ENCODE peak calls at places on chromosomes 1 and 21, in six cellular contexts. R is endodermal cell, I is cardiac muscle cell, L is HL-60, O is SK-N-SH, C is GM23338. Y is an unnamed sample. For H3K27me3, the result is how much of the 10 kb centered on the place peaks cover.

GRCh38 chr1:217027403-217028080 is 304.3 kb upstream of the ESRRG start:
- DNase-seq in R (no peak), I (no peak), L (no peak), O (no peak), C (no peak), Y (no peak)

GRCh38 chr1:42419449-42419848 is 36.4 kb downstream of the ZMYND12 start:
- DNase-seq in R (no peak), I (peak), L (no peak), O (no peak), C (no peak), Y (no peak)

GRCh38 chr1:4959216-4959615 is 304.8 kb downstream of the AJAP1 start:
- DNase-seq in R (no peak), I (no peak), L (no peak), O (no peak), C (no peak), Y (no peak)

GRCh38 chr1:68174173-68175113 is 57.9 kb downstream of the WLS start:
- DNase-seq in R (no peak), I (peak), L (no peak), O (peak), C (peak), Y (peak)

GRCh38 chr1:34929853-34930701 is 627 bp upstream of the DLGAP3 start:
- DNase-seq in R (peak), I (peak), L (no peak), O (peak), C (peak), Y (no peak)

GRCh38 chr1:221451741-221452140 is 290.1 kb downstream of the DUSP10 start:
- DNase-seq in R (no peak), I (no peak), L (no peak), O (no peak), C (no peak), Y (no peak)

GRCh38 chr1:237713886-237714285 is 176.8 kb downstream of the ZP4 start:
- DNase-seq in R (no peak), I (no peak), L (no peak), O (no peak), C (no peak), Y (no peak)

GRCh38 chr1:168696125-168696524 is 32.9 kb downstream of the DPT start:
- DNase-seq in R (no peak), I (no peak), L (no peak), O (no peak), C (no peak), Y (no peak)

GRCh38 chr1:32729254-32730046 is 26.9 kb upstream of the SYNC start:
- DNase-seq in R (no peak), I (no peak), L (no peak), O (no peak), C (peak), Y (no peak)

GRCh38 chr1:4137621-4138390 is 237.7 kb upstream of the C1orf174 start:
- DNase-seq in R (peak), I (no peak), L (no peak), O (no peak), C (no peak), Y (no peak)

GRCh38 chr1:164755674-164756073 is 196.7 kb downstream of the PBX1 start:
- DNase-seq in R (no peak), I (no peak), L (no peak), O (peak), C (no peak), Y (no peak)

GRCh38 chr1:12636098-12636950 is 7.6 kb upstream of the AADACL4 start:
- DNase-seq in R (peak), I (no peak), L (no peak), O (no peak), C (peak), Y (no peak)

GRCh38 chr1:26740958-26741357 is 45.1 kb downstream of the ARID1A start:
- DNase-seq in R (no peak), I (no peak), L (no peak), O (no peak), C (no peak), Y (no peak)

GRCh38 chr1:245180496-245180895 is 25.7 kb downstream of the KIF26B start:
- DNase-seq in R (no peak), I (no peak), L (no peak), O (no peak), C (no peak), Y (no peak)

GRCh38 chr21:42724226-42724920 is 71.0 kb downstream of the PDE9A start:
- DNase-seq in R (no peak), I (no peak), L (no peak), O (no peak), C (no peak), Y (no peak)

GRCh38 chr1:9250336-9250585 is 15.7 kb downstream of the H6PD start:
- DNase-seq in R (no peak), I (no peak), L (no peak), O (no peak), C (no peak), Y (no peak)

GRCh38 chr21:44697811-44698734 is 1.1 kb downstream of the KRTAP10-12 start:
- DNase-seq in R (peak), I (no peak), L (no peak), O (peak), C (peak), Y (no peak)

GRCh38 chr1:33378976-33379375 is 51.9 kb downstream of the PHC2 start:
- DNase-seq in R (no peak), I (peak), L (no peak), O (no peak), C (no peak), Y (no peak)

GRCh38 chr1:235503333-235504121 is 725 bp downstream of the B3GALNT2 start:
- DNase-seq in R (peak), I (peak), L (peak), O (peak), C (peak), Y (peak)

GRCh38 chr1:165152727-165153126 is 203.8 kb downstream of the LMX1A start:
- DNase-seq in R (peak), I (peak), L (no peak), O (peak), C (peak), Y (no peak)

GRCh38 chr1:59367269-59368006 is 70.5 kb downstream of the FGGY start:
- DNase-seq in R (peak), I (no peak), L (peak), O (no peak), C (no peak), Y (peak)

GRCh38 chr21:33362044-33362555 is 37.3 kb downstream of the IFNAR1 start:
- DNase-seq in R (peak), I (peak), L (peak), O (no peak), C (peak), Y (no peak)

GRCh38 chr1:160217466-160218165 is 12.4 kb downstream of the PEA15 start:
- DNase-seq in R (no peak), I (no peak), L (no peak), O (no peak), C (no peak), Y (no peak)

GRCh38 chr1:153141377-153141776 is 9.3 kb downstream of the SPRR2G start:
- DNase-seq in R (no peak), I (no peak), L (no peak), O (no peak), C (no peak), Y (no peak)
- H3K27me3 ChIP-seq in R (under half), I (under half), L (under half), O (under half), C (under half), Y (under half)

GRCh38 chr1:155882766-155883165 is 23.4 kb downstream of the SYT11 start:
- DNase-seq in R (no peak), I (no peak), L (no peak), O (no peak), C (no peak), Y (no peak)
- TF ChIP-seq CTCF in R (peak), I (no peak), L (no peak), O (no peak), C (no peak), Y (no peak)

GRCh38 chr1:58104960-58105359 is 441.6 kb downstream of the OMA1 start:
- DNase-seq in R (no peak), I (no peak), L (no peak), O (no peak), C (no peak), Y (no peak)

GRCh38 chr1:58107943-58108342 is 438.6 kb downstream of the OMA1 start:
- DNase-seq in R (no peak), I (no peak), L (no peak), O (no peak), C (no peak), Y (no peak)

GRCh38 chr1:58108783-58109182 is 437.7 kb downstream of the OMA1 start:
- DNase-seq in R (no peak), I (no peak), L (no peak), O (no peak), C (no peak), Y (no peak)

DNA sequence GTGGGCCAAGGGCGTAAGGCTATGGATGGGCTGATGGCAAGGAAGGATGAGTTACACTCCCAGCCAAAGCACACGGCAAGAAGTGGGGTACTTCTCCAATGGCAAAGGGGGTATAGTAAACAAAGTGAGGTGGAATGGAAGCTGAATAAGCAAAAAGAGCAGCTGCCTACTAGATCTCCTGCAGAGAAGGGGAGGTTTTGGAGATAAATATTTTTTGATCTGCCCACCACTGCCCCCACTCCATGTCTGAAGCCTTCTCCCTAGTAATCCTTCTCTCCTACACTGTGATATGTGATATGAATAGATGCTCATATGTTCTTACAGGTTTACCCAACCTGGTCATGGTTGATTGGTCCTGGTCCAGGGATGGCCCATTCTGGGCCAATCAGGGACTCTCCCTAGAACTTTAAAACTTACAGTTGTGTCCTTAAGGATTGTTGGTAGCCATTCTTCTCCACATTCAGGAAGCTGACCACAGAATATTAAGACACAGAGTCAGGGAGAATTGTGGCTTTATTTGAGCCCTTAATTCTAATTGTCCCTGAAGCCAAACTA is 436.8 kb downstream of the OMA1 start:
- DNase-seq in R (no peak), I (no peak), L (no peak), O (no peak), C (no peak), Y (no peak)
- H3K27me3 ChIP-seq in R (under half), I (under half), L (under half), O (under half), C (under half), Y (under half)

DNA sequence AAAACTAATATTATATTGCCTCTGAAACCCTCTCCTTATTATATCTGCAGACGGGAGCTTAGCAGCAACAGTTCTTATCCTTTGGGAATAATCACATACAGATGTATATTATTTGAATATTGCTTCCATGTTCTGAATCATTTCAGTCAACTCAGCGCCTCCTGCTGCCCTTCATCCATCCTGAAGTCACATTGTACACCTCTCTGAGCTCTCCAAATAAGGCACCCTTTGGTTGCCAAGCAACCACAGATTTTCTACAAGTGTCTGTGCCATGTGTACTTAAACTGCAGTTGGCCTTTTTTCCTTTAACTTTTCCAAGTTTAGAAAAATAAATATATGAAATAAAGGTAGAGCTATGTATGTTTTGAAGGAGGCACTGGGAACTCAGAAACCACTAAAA is 384.2 kb downstream of the LRRIQ3 start:
- DNase-seq in R (no peak), I (peak), L (no peak), O (no peak), C (no peak), Y (no peak)
- TF ChIP-seq CTCF in R (no peak), I (no peak), L (no peak), O (no peak), C (no peak), Y (no peak)

DNA sequence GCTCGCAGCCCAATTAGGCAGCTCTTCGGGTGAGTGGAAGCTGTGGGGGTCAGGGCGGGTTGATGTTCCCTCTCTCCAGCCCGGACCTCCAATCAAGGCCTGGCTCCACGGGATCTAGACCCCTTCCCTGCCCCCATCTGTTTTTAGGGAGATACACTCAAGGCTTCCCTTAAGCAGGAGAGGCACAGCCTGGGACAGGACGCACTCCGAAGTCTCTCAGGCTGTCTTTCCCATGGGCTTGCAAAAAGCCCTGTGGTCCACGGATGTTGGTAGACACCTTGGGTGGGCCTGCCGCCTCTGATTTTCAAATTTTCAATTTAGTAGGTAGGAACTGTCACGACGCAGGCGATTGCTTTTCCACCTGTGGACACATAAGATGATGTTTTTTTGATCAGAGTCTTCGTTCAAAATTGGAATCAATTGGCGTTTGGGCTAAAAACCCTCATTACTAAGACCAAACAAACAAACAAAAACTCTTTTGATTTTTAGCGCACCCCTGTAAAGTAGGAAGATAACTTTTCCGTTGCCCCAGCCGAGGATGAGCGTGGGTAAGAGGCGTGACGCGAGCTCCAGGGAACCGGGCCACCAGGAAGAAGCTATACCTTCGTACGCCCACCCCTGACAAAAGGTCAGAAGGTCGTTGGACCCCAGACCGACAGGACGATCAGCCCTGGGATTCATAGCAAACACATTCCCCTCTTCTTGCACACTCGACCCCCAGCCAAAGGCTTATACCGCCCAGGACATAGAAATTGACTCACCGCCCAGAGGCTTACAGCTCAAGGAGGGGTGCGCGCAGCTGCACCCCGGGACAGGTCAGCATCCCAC is 2.4 kb upstream of the LHX8 start:
- DNase-seq in R (peak), I (no peak), L (no peak), O (no peak), C (peak), Y (no peak)
- H3K27me3 ChIP-seq in R (half or more), I (half or more), L (half or more), O (half or more), C (half or more), Y (half or more)

GRCh38 chr1:91440845-91441244 is 36.2 kb upstream of the HFM1 start:
- DNase-seq in R (no peak), I (no peak), L (no peak), O (peak), C (no peak), Y (no peak)
- TF ChIP-seq CTCF in R (peak), I (peak), L (no peak), O (peak), C (no peak), Y (no peak)

GRCh38 chr1:38571726-38572125 is 287.8 kb downstream of the RRAGC start:
- DNase-seq in R (no peak), I (no peak), L (no peak), O (no peak), C (no peak), Y (no peak)
- H3K27me3 ChIP-seq in R (under half), I (under half), L (under half), O (under half), C (under half), Y (under half)

GRCh38 chr1:156601892-156602291 is 613 bp upstream of the GPATCH4 start:
- DNase-seq in R (no peak), I (no peak), L (no peak), O (no peak), C (no peak), Y (no peak)

GRCh38 chr1:156599811-156600210 is 1.5 kb downstream of the GPATCH4 start:
- DNase-seq in R (no peak), I (no peak), L (peak), O (no peak), C (no peak), Y (no peak)

GRCh38 chr1:156601122-156601830 is at the start of gene GPATCH4:
- DNase-seq in R (peak), I (peak), L (peak), O (peak), C (peak), Y (peak)

GRCh38 chr1:156600733-156601121 is 552 bp downstream of the GPATCH4 start:
- DNase-seq in R (no peak), I (no peak), L (no peak), O (no peak), C (peak), Y (no peak)

DNA sequence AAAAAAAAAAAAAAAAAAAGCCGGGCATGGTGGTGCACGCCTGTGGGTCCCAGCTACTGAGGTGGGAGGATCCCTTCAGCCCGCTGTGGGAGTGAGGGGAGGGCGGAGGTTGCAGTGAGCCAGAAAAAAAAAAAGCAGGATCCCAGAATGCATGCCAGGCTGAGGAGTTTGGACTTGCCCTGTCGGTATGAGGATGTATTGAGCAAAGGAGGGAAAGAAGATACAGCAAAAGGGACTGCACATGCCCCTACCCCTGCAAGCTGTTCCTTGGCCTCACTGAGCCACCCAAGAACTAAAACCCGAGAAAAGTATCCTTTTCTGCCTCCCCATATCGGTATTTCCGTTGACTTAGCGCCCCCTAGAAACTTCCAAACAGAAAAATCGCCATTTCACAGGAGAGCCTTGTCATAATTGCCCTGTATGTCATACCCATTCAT is 1.3 kb upstream of the GPATCH4 start:
- DNase-seq in R (no peak), I (no peak), L (peak), O (no peak), C (peak), Y (no peak)
- TF ChIP-seq CTCF in R (peak), I (peak), L (peak), O (peak), C (peak), Y (no peak)

GRCh38 chr1:19350566-19350965 is 38.4 kb downstream of the SLC66A1 start:
- DNase-seq in R (no peak), I (no peak), L (no peak), O (no peak), C (no peak), Y (no peak)
- H3K27me3 ChIP-seq in R (under half), I (under half), L (under half), O (under half), C (under half), Y (under half)

DNA sequence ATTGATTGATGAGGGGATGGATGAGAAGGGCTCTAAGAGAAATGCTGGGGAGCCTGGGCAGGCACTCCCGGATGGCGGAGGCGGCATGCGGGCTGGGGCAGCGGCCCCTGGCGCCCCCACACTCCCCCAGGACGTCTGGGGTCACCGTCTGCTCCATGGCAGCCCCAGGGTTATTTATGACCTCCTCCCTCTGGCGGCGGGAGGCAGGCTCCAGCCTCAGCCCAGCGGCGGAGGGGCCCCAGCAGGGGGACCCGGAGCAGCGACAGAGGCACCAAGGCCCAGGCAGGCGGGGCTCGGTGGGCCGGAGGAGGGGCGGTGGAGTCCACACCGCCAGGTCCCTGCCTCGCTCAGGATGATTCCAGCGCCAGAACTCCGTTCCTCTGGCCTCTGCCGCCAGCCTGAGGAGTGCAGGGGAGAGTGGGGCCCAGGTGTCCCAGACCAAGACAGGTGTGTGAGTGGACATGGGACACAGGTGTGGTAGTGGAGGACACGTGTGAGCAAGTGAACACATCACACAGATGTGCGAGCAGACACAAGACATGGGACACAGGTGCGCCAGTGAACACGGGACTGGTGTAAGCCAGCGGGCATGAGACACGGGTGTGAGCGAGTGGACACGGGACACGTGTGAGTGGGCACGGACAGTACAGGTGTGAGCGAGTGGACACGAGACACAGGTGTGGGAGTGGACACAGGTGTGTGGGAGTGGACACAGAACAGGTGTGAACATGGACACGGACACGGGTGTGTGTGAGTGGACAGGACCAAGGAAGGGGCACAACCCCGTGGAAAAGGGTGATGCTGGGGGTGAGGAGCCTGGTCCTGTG is 2.5 kb upstream of the SAMD11 start:
- DNase-seq in R (peak), I (peak), L (peak), O (peak), C (peak), Y (no peak)
- TF ChIP-seq CTCF in R (peak), I (peak), L (no peak), O (peak), C (peak), Y (peak)

Y was measured in tibial artery.